ENCODE peak calls at places on chromosomes 13 and 19, in nine cellular contexts. B is stimulated activated CD4-positive, alpha-beta T cell treated with anti-CD3 and anti-CD28 coated beads, Interleukin-1b, Interleukin-23, amount 100 ng/mL, for 24 hours; C is tibial nerve; Q is foreskin fibroblast; Z is endodermal cell; X is thoracic aorta; O is posterior cingulate gyrus; I is aorta; R is neuronal stem cell. D is an unnamed sample.

GRCh38 chr13:68319384-68319783 is 1089.2 kb upstream of the PCDH9 start:
- DNase-seq in I (no peak), C (no peak), O (no peak), Z (no peak), B (no peak), X (no peak), Q (no peak), R (no peak), D (no peak)

GRCh38 chr19:48059331-48059730 is 15.5 kb upstream of the CABP5 start:
- DNase-seq in X (no peak), O (no peak), R (no peak), Q (no peak), C (no peak), I (peak; percentile 13), Z (no peak), B (no peak), D (no peak)

GRCh38 chr13:21747456-21747855 is 76.6 kb downstream of the FGF9 start:
- DNase-seq in B (no peak), R (no peak), Z (no peak), Q (no peak), O (no peak), C (no peak), X (no peak), I (no peak), D (no peak)

GRCh38 chr19:48659768-48660167 is 13.0 kb downstream of the NTN5 start:
- DNase-seq in O (no peak), C (no peak), X (no peak), B (no peak), R (no peak), Z (no peak), Q (peak; percentile 30), I (no peak), D (no peak)

GRCh38 chr19:5824791-5825577 is 14.5 kb downstream of the FUT6 start:
- DNase-seq in R (no peak), B (no peak), O (no peak), Q (no peak), C (no peak), X (no peak), Z (no peak), I (no peak), D (no peak)

GRCh38 chr13:50425772-50426171 is 410.5 kb downstream of the KCNRG start:
- DNase-seq in Z (no peak), Q (no peak), C (no peak), X (no peak), I (no peak), B (no peak), O (no peak), R (no peak), D (no peak)

GRCh38 chr13:52162279-52163101 is 3.1 kb upstream of the NEK3 start:
- DNase-seq in Z (no peak), Q (peak; percentile 72), I (no peak), B (no peak), C (no peak), X (no peak), O (no peak), R (peak; percentile 21), D (no peak)

GRCh38 chr13:113992276-113993005 is 18.6 kb upstream of the C13orf46 start:
- DNase-seq in Q (no peak), R (no peak), I (peak; percentile 41), B (no peak), X (no peak), O (no peak), C (no peak), Z (no peak), D (no peak)

GRCh38 chr19:3094638-3095374 is 644 bp downstream of the GNA11 start:
- DNase-seq in R (no peak), O (no peak), X (no peak), Z (peak; percentile 69), C (no peak), Q (peak; percentile 55), B (no peak), I (peak; percentile 80), D (no peak)

GRCh38 chr19:48678201-48678600 is 5.4 kb upstream of the NTN5 start:
- DNase-seq in B (no peak), O (no peak), Z (no peak), Q (no peak), C (no peak), R (no peak), I (no peak), X (no peak), D (no peak)

GRCh38 chr19:14433454-14434156 is 499 bp downstream of the PKN1 start:
- DNase-seq in Z (peak; percentile 62), X (no peak), B (no peak), R (no peak), Q (peak; percentile 36), C (no peak), I (no peak), O (no peak), D (no peak)

GRCh38 chr13:51148952-51149573 is 38.0 kb upstream of the C13orf42 start:
- DNase-seq in O (peak; percentile 23), C (peak; percentile 60), I (no peak), Q (peak; percentile 78), Z (peak; percentile 90), B (no peak), X (no peak), R (peak; percentile 51), D (peak; percentile 31)

GRCh38 chr19:38210458-38210987 is 13.5 kb downstream of the DPF1 start:
- DNase-seq in B (no peak), O (peak; percentile 77), Q (peak; percentile 69), I (no peak), C (no peak), X (no peak), R (peak; percentile 87), Z (peak; percentile 93), D (no peak)

GRCh38 chr19:38803543-38803942 is 9.2 kb downstream of the LGALS4 start:
- DNase-seq in O (no peak), R (no peak), B (no peak), Z (no peak), Q (no peak), X (no peak), C (no peak), I (peak; percentile 48), D (no peak)

GRCh38 chr13:91398413-91399188 is at the start of gene GPC5:
- DNase-seq in O (peak; percentile 76), C (peak; percentile 44), Z (peak; percentile 96), X (peak; percentile 4), Q (peak; percentile 80), B (peak; percentile 82), I (peak; percentile 93), R (peak; percentile 69), D (no peak)

GRCh38 chr19:10317045-10317856 is 1.4 kb upstream of the FDX2 start:
- DNase-seq in I (no peak), X (no peak), C (no peak), O (no peak), Z (no peak), R (no peak), Q (no peak), B (no peak), D (no peak)

GRCh38 chr13:47232516-47232915 is 335.7 kb upstream of the HTR2A start:
- DNase-seq in B (no peak), R (no peak), Z (no peak), X (no peak), C (no peak), O (no peak), I (no peak), Q (no peak), D (no peak)

GRCh38 chr19:1691589-1692290 is 39.3 kb upstream of the TCF3 start:
- DNase-seq in I (no peak), X (no peak), O (no peak), C (no peak), R (no peak), Z (no peak), B (no peak), Q (no peak), D (no peak)

GRCh38 chr13:31069808-31070544 is 91.7 kb downstream of the HSPH1 start:
- DNase-seq in C (no peak), X (no peak), Q (no peak), R (no peak), Z (peak; percentile 78), B (no peak), I (no peak), O (no peak), D (no peak)

GRCh38 chr19:33134571-33135041 is 2.7 kb downstream of the WDR88 start:
- DNase-seq in I (no peak), B (peak; percentile 24), C (no peak), Q (no peak), R (no peak), O (no peak), X (no peak), Z (peak; percentile 80), D (no peak)

GRCh38 chr19:19619849-19620210 is 1.3 kb upstream of the PBX4 start:
- DNase-seq in R (no peak), X (no peak), B (no peak), Z (no peak), I (no peak), C (no peak), O (no peak), Q (peak; percentile 33), D (no peak)

GRCh38 chr13:20475927-20476691 is 49.5 kb downstream of the CRYL1 start:
- DNase-seq in C (no peak), X (no peak), I (no peak), R (no peak), Z (peak; percentile 72), B (peak; percentile 28), O (no peak), Q (no peak), D (no peak)

GRCh38 chr13:51825165-51825592 is 19.8 kb downstream of the TMEM272 start:
- DNase-seq in Q (no peak), Z (no peak), I (no peak), C (no peak), O (no peak), R (no peak), B (no peak), X (no peak), D (peak; percentile 46)

GRCh38 chr19:56309511-56310185 is 5.0 kb downstream of the ZSCAN5A start:
- DNase-seq in Z (peak; percentile 94), O (no peak), Q (peak; percentile 46), R (no peak), B (no peak), I (peak; percentile 87), X (no peak), C (no peak), D (no peak)

GRCh38 chr13:95784161-95784880 is 107.4 kb downstream of the DNAJC3 start:
- DNase-seq in O (no peak), Q (peak; percentile 78), I (no peak), Z (no peak), B (no peak), X (no peak), R (no peak), C (no peak), D (peak; percentile 48)

GRCh38 chr13:112689498-112690241 is at the start of gene ATP11A:
- DNase-seq in I (peak; percentile 97), C (peak; percentile 79), R (peak; percentile 82), O (peak; percentile 83), X (peak; percentile 65), Z (peak; percentile 91), Q (peak; percentile 98), B (peak; percentile 57), D (peak; percentile 64)

GRCh38 chr19:35195822-35196221 is 32.7 kb downstream of the FAM187B start:
- DNase-seq in B (no peak), Z (peak; percentile 12), X (no peak), Q (peak; percentile 75), I (no peak), R (no peak), O (no peak), C (no peak), D (peak; percentile 34)

D was measured in AG09309.